ENCODE peak calls at places on chromosomes 5 and 9, in four cellular contexts. I is stomach, P is fibroblast of villous mesenchyme, T is upper lobe of right lung. Q is an unnamed sample.

GRCh38 chr5:132204330-132204729 is 23.3 kb downstream of the P4HA2 start:
- DNase-seq in I (no peak), P (no peak), T (no peak), Q (no peak)

GRCh38 chr5:153099328-153099727 is 391.1 kb upstream of the GRIA1 start:
- DNase-seq in I (no peak), P (no peak), T (no peak), Q (no peak)

GRCh38 chr5:125719681-125720676 is 703.2 kb upstream of the GRAMD2B start:
- DNase-seq in I (peak), P (peak), T (no peak), Q (peak)

GRCh38 chr9:21027295-21027694 is 4.1 kb downstream of the HACD4 start:
- DNase-seq in I (no peak), P (peak), T (no peak), Q (peak)

GRCh38 chr5:135205616-135206349 is 171.8 kb upstream of the PITX1 start:
- DNase-seq in I (no peak), P (peak), T (no peak), Q (peak)

GRCh38 chr9:36319806-36320205 is 61.6 kb upstream of the GNE start:
- DNase-seq in I (peak), P (peak), T (peak), Q (no peak)

GRCh38 chr9:4742246-4742645 is 1.2 kb upstream of the AK3 start:
- DNase-seq in I (no peak), P (no peak), T (no peak), Q (peak)

GRCh38 chr9:7147136-7148090 is 389.6 kb downstream of the KDM4C start:
- DNase-seq in I (no peak), P (peak), T (no peak), Q (peak)

GRCh38 chr9:137307255-137308101 is 5.4 kb upstream of the NRARP start:
- DNase-seq in I (no peak), P (peak), T (peak), Q (no peak)

DNA sequence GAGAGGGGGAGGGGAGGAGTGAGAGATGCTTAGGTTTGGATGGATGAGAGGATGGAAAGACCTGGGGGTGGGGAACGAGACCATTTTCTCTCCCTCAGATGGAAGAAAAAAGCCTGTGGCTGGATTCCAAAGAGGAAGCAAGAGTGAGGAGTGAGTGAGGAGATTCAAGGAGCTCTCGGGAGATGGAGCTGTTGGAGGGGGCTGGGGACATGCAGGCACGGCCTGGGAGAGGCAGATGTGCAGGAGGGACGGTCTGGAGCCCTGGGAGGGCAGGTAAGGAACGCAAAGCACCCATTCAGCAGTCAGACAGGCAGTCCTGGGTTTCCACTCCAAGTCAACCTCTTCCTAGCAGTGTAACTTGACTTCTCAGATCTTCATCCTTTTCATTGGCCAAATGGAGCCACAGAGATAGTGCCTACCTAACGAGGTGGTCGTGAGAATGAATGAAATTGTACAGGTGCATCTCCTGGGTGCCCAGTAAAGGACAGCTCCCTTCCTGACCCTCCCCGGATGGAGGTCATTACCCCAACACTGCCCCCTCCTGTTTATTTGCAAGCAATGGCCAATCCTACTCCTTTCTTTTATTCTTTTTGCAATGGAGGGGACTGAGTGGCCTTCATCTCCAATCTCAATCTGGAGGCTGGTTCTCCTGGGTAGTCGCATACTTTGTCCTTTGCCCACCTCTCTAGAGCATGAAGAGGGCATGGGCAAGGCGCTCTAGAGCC is 52.2 kb downstream of the PCDH1 start:
- DNase-seq in I (no peak), P (peak), T (no peak), Q (peak)
- TF ChIP-seq CTCF in I (peak), P (peak), T (peak), Q (peak)

DNA sequence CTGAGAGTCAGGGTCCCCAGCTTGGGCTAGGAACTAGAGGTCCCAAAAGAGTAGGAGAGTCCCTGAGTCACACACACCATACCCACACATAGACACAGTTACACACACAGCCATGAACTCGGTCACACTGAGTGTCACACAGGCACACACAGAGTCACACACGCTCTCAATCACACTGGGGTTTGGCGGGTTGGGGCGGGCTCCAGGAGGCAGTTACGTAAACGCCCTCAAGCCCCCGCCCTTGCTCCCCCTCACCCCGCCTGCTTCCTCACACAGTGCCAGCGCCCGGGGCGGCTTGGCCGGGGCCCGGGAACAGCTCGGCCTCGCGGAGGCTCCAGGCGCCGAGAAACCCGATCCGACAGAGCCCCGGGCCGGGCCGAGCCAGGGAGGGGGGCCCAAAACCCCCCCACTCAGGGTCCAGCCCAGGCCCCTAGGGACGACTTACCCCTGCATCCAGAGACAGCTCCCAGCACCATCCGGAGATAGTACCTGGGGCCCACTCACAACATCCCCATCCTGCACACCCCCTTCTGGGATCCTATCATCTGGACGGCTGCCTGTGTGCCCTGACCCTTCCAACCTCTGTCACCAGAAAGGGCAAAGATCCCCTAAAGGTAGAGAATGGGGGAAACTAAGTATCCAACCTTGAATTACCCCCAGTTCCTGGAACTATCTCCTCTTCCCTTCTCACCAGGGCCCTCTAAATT is 3.5 kb upstream of the CNTFR start:
- DNase-seq in I (peak), P (no peak), T (peak), Q (no peak)
- H3K4me3 ChIP-seq in I (no peak), P (no peak), T (no peak), Q (no peak)

DNA sequence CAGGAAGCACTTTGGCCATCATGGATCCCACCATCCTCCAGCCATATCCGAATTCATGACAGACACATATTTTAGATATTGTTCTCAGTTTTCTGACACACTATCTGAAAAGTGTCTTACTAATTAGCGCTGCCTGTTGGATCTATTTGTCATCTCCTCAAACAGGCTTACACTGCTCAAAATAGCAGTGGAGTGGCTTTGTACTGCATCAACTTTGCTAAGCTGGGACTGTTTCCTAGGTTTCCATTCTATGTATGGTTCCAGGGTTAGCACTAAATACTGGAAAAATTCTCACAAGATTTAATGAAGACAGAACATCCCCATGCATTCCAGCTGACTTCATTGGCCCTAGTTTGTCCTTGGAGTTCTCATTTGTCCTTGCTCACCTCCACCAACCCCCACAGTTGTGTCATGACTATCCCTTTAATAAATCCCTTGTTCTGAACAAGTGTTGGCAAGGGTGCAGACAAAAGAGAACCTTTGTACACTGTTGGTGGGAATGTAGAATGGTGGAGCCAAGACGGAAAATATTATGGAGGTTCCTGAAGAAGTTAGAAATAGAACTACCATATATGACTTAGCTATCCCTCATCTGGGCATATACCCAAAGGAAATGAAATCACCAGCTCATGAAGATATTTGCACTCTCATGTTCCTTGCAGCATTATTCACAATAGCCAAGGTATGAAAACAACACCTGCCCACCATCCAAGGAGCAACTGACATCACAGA is 136.5 kb upstream of the RAI14 start:
- DNase-seq in I (no peak), P (no peak), T (no peak), Q (no peak)
- TF ChIP-seq CTCF in I (no peak), P (no peak), T (no peak), Q (no peak)

DNA sequence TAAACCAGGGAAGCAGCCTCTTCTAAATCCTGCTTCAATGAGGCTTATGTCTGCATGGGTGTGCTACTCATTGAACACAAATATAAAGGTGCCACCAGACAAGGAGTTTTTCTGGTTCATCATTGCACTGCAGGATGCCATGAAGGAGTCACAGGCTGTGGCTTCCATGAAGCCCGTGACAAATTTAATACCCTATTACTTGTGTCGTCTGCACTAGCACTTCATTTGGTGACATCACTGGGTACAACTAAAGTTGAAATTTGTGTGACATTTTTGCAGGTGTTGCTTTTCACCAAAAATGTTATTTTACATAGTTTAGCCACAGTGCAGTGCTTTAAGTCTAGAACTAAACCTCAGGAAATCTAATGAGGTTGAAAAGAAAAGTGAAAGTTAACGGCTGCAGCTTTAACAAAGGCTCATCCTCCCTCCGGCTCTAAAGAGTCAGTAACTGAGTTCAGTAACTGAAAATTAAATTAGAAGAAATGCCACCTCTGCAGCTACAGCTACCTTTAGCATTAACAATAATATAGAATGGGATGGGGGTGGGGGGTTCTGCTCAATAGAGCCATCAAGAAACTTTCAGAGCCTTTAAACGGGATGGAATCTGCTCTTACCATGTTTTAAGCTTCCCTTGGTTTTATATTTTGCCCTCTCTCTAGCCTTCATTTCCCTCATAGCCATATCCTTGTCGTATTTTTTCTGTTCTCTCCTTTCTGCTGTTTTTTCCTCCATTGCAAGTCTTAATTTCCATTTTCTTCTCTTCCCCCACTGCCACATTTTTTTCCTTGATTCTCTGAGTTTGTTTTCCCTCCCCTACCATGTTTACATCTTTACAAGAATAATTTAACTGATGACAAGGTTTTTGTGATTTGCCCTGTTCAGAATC is 233.8 kb upstream of the TMEM161B start:
- DNase-seq in I (no peak), P (peak), T (no peak), Q (peak)
- H3K4me3 ChIP-seq in I (peak), P (peak), T (peak), Q (peak)

Q was measured in choroid plexus epithelial cell.